ENCODE peak calls at places on chromosome 6, in five cellular contexts. Z, X, J, I and F are unnamed samples.

GRCh38 chr6:27867051-27867940 is 44.9 kb downstream of the OR2B2 start:
- DNase-seq in Z (peak; percentile 75), X (no peak), J (peak; percentile 21), I (peak; percentile 65), F (no peak)

GRCh38 chr6:81890846-81891245 is 138.4 kb upstream of the TENT5A start:
- DNase-seq in Z (no peak), X (no peak), J (no peak), I (no peak), F (peak; percentile 89)

GRCh38 chr6:11094411-11094851 is 797 bp downstream of the SMIM13 start:
- DNase-seq in Z (peak; percentile 50), X (no peak), J (peak; percentile 27), I (peak; percentile 41), F (no peak)

GRCh38 chr6:169529931-169530761 is 171.7 kb downstream of the WDR27 start:
- DNase-seq in Z (peak; percentile 21), X (peak; percentile 42), J (peak; percentile 71), I (no peak), F (peak; percentile 74)

GRCh38 chr6:136752554-136752953 is 39.7 kb downstream of the MAP3K5 start:
- DNase-seq in Z (no peak), X (no peak), J (no peak), I (no peak), F (no peak)

GRCh38 chr6:448296-449056 is 56.9 kb downstream of the IRF4 start:
- DNase-seq in Z (no peak), X (no peak), J (no peak), I (no peak), F (no peak)

GRCh38 chr6:25971187-25971811 is 8.7 kb downstream of the TRIM38 start:
- DNase-seq in Z (peak; percentile 29), X (peak; percentile 59), J (peak; percentile 56), I (no peak), F (peak; percentile 87)

GRCh38 chr6:168528457-168529095 is 87.6 kb downstream of the SMOC2 start:
- DNase-seq in Z (no peak), X (no peak), J (no peak), I (no peak), F (no peak)

GRCh38 chr6:25934735-25935313 is 4.3 kb upstream of the SLC17A2 start:
- DNase-seq in Z (no peak), X (no peak), J (no peak), I (no peak), F (no peak)

GRCh38 chr6:4295058-4295788 is 159.8 kb upstream of the ECI2 start:
- DNase-seq in Z (no peak), X (no peak), J (no peak), I (no peak), F (no peak)

GRCh38 chr6:1630212-1630770 is 20.6 kb downstream of the FOXC1 start:
- DNase-seq in Z (no peak), X (no peak), J (no peak), I (no peak), F (no peak)

GRCh38 chr6:97726378-97726777 is 443.4 kb upstream of the MMS22L start:
- DNase-seq in Z (no peak), X (no peak), J (no peak), I (no peak), F (no peak)

GRCh38 chr6:45946887-45947286 is 68.8 kb downstream of the CLIC5 start:
- DNase-seq in Z (no peak), X (no peak), J (no peak), I (no peak), F (no peak)

GRCh38 chr6:166722779-166723178 is 95.7 kb upstream of the RPS6KA2 start:
- DNase-seq in Z (no peak), X (no peak), J (no peak), I (no peak), F (no peak)

GRCh38 chr6:55617272-55617671 is 38.3 kb upstream of the HMGCLL1 start:
- DNase-seq in Z (no peak), X (no peak), J (no peak), I (no peak), F (no peak)

GRCh38 chr6:39074486-39074885 is 25.9 kb downstream of the GLP1R start:
- DNase-seq in Z (no peak), X (no peak), J (no peak), I (no peak), F (no peak)

GRCh38 chr6:155890409-155890808 is 434.8 kb upstream of the NOX3 start:
- DNase-seq in Z (no peak), X (no peak), J (no peak), I (no peak), F (no peak)

GRCh38 chr6:127299522-127300240 is 33.0 kb downstream of the RNF146 start:
- DNase-seq in Z (no peak), X (no peak), J (no peak), I (no peak), F (no peak)

GRCh38 chr6:157812425-157813171 is 10.4 kb upstream of the SNX9 start:
- DNase-seq in Z (no peak), X (no peak), J (no peak), I (no peak), F (no peak)

GRCh38 chr6:109024368-109024767 is 70.3 kb downstream of the SESN1 start:
- DNase-seq in Z (no peak), X (no peak), J (no peak), I (no peak), F (no peak)

GRCh38 chr6:155510879-155511278 is 55.2 kb upstream of the NOX3 start:
- DNase-seq in Z (no peak), X (no peak), J (no peak), I (no peak), F (no peak)

GRCh38 chr6:170225852-170226417 is 64.9 kb downstream of the DLL1 start:
- DNase-seq in Z (peak; percentile 20), X (no peak), J (no peak), I (no peak), F (no peak)

GRCh38 chr6:13462380-13463326 is 24.7 kb downstream of the GFOD1 start:
- DNase-seq in Z (no peak), X (no peak), J (no peak), I (no peak), F (no peak)

GRCh38 chr6:41920921-41921711 is at the start of the genes BYSL and MED20:
- DNase-seq in Z (peak; percentile 95), X (peak; percentile 79), J (peak; percentile 92), I (peak; percentile 90), F (peak; percentile 73)
- TF ChIP-seq CTCF in Z (peak; percentile 97), X (peak; percentile 95), J (peak; percentile 100), I (peak; percentile 99), F (peak; percentile 95)

GRCh38 chr6:56954389-56955170 is at the start of gene BEND6:
- DNase-seq in Z (peak; percentile 42), X (peak; percentile 62), J (peak; percentile 66), I (no peak), F (peak; percentile 42)

GRCh38 chr6:56957856-56958255 is 2.9 kb downstream of the BEND6 start:
- DNase-seq in Z (no peak), X (no peak), J (no peak), I (no peak), F (no peak)

GRCh38 chr6:56953597-56954388 is 1.1 kb upstream of the BEND6 start:
- DNase-seq in Z (no peak), X (no peak), J (no peak), I (no peak), F (no peak)

GRCh38 chr6:56956481-56956880 is 1.6 kb downstream of the BEND6 start:
- DNase-seq in Z (no peak), X (no peak), J (no peak), I (no peak), F (no peak)

GRCh38 chr6:56955171-56956155 is 556 bp downstream of the BEND6 start:
- DNase-seq in Z (peak; percentile 79), X (peak; percentile 79), J (peak; percentile 79), I (peak; percentile 76), F (peak; percentile 63)
- TF ChIP-seq CTCF in Z (peak; percentile 58), X (peak; percentile 87), J (peak; percentile 52), I (peak; percentile 68), F (peak; percentile 92)

GRCh38 chr6:86856937-86857563 is 80.3 kb upstream of the HTR1E start:
- DNase-seq in Z (no peak), X (no peak), J (no peak), I (no peak), F (peak; percentile 3)

GRCh38 chr6:86858970-86859369 is 78.4 kb upstream of the HTR1E start:
- DNase-seq in Z (no peak), X (no peak), J (no peak), I (no peak), F (no peak)

GRCh38 chr6:86859513-86859912 is 77.8 kb upstream of the HTR1E start:
- DNase-seq in Z (no peak), X (no peak), J (no peak), I (no peak), F (no peak)
- TF ChIP-seq CTCF in Z (no peak), X (no peak), J (no peak), I (no peak), F (no peak)

GRCh38 chr6:122372647-122373046 is 26.8 kb upstream of the HSF2 start:
- DNase-seq in Z (no peak), X (no peak), J (no peak), I (no peak), F (no peak)
- TF ChIP-seq CTCF in Z (no peak), X (peak; percentile 30), J (no peak), I (peak; percentile 48), F (no peak)

GRCh38 chr6:89311853-89312531 is 3.1 kb downstream of the GABRR2 start:
- DNase-seq in Z (peak; percentile 64), X (no peak), J (peak; percentile 57), I (peak; percentile 54), F (no peak)
- TF ChIP-seq CTCF in Z (peak; percentile 46), X (peak; percentile 75), J (peak; percentile 35), I (peak; percentile 71), F (peak; percentile 75)

GRCh38 chr6:135311446-135312200 is 130.5 kb downstream of the MYB start:
- DNase-seq in Z (no peak), X (no peak), J (no peak), I (no peak), F (no peak)

GRCh38 chr6:135318728-135319469 is 137.8 kb downstream of the MYB start:
- DNase-seq in Z (no peak), X (no peak), J (no peak), I (no peak), F (no peak)

GRCh38 chr6:135319819-135320218 is 138.7 kb downstream of the MYB start:
- DNase-seq in Z (no peak), X (no peak), J (no peak), I (no peak), F (no peak)

GRCh38 chr6:135310291-135310690 is 129.2 kb downstream of the MYB start:
- DNase-seq in Z (no peak), X (no peak), J (no peak), I (no peak), F (no peak)

DNA sequence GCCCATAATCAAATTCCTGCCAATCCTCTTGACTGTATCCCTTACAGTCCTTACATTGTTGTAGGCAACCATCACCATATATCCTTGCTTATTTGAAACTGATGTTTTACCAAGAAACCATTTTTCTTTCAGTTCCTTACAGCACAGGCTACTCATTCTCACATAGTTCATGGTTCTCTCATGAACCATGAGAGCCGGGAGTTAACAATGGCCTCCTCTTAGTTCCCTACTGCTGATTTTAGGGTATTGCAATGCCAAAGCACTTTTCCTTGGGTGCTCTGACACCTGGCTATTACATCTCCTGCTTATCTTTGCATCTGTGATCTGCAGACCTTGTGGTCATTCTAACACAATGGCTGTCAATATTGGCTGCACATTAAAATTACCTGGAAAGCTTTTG is 133.4 kb downstream of the MYB start:
- DNase-seq in Z (no peak), X (no peak), J (no peak), I (no peak), F (no peak)
- TF ChIP-seq CTCF in Z (no peak), X (no peak), J (no peak), I (no peak), F (no peak)